ENCODE peak calls at places on chromosomes 6 and 20, in eight cellular contexts. D, A, T, Y, P, X, R and L are unnamed samples.

GRCh38 chr6:52013035-52013434 is 74.4 kb downstream of the PKHD1 start:
- DNase-seq in P (peak; percentile 87), A (no peak), X (no peak), T (no peak), R (no peak), D (no peak), Y (no peak), L (peak; percentile 9)

GRCh38 chr6:34656378-34657036 is 40.1 kb downstream of the ILRUN start:
- DNase-seq in A (no peak), Y (peak; percentile 70), D (no peak), R (peak; percentile 48), X (no peak), P (peak; percentile 84), T (no peak), L (no peak)

GRCh38 chr6:34583461-34583860 is 27.3 kb upstream of the SPDEF start:
- DNase-seq in D (no peak), T (no peak), R (peak; percentile 6), X (no peak), A (no peak), Y (peak; percentile 34), P (no peak), L (no peak)

GRCh38 chr6:31952140-31952805 is 6.4 kb downstream of the CFB start:
- DNase-seq in X (peak; percentile 61), R (peak; percentile 51), D (no peak), P (peak; percentile 47), Y (peak; percentile 60), A (no peak), T (peak; percentile 72), L (no peak)

GRCh38 chr6:144110210-144110609 is 14.8 kb upstream of the SF3B5 start:
- DNase-seq in X (no peak), R (no peak), T (no peak), Y (no peak), D (no peak), P (no peak), A (no peak), L (no peak)

GRCh38 chr6:42777126-42777822 is 4.6 kb upstream of the BICRAL start:
- DNase-seq in D (no peak), X (no peak), Y (no peak), T (no peak), A (no peak), P (no peak), R (no peak), L (no peak)

GRCh38 chr6:132527791-132528190 is 10.3 kb upstream of the TAAR9 start:
- DNase-seq in A (no peak), X (no peak), T (no peak), P (no peak), D (no peak), R (no peak), Y (no peak), L (peak; percentile 41)

GRCh38 chr20:49786671-49787370 is 25.8 kb upstream of the SLC9A8 start:
- DNase-seq in A (no peak), T (no peak), Y (no peak), D (no peak), P (no peak), R (peak; percentile 27), X (no peak), L (no peak)

GRCh38 chr6:161922631-161923119 is 648.8 kb upstream of the AGPAT4 start:
- DNase-seq in X (peak; percentile 10), R (peak; percentile 48), T (peak; percentile 58), P (peak; percentile 83), D (no peak), A (no peak), Y (no peak), L (no peak)

GRCh38 chr6:39793528-39793927 is 1.4 kb downstream of the DAAM2 start:
- DNase-seq in T (no peak), X (no peak), D (no peak), R (no peak), P (no peak), Y (no peak), A (no peak), L (no peak)

GRCh38 chr6:13431861-13432465 is 55.4 kb downstream of the GFOD1 start:
- DNase-seq in X (no peak), R (no peak), P (no peak), Y (no peak), A (no peak), D (no peak), T (no peak), L (no peak)

GRCh38 chr6:30037182-30037788 is 23.8 kb upstream of the POLR1H start:
- DNase-seq in X (no peak), A (no peak), R (peak; percentile 66), P (no peak), D (no peak), Y (peak; percentile 39), T (no peak), L (no peak)

GRCh38 chr6:131062245-131063027 is 609 bp downstream of the EPB41L2 start:
- DNase-seq in P (no peak), R (peak; percentile 24), Y (peak; percentile 33), D (peak; percentile 46), A (no peak), T (peak; percentile 45), X (no peak), L (no peak)

GRCh38 chr6:135030532-135031178 is 24.0 kb downstream of the HBS1L start:
- DNase-seq in D (no peak), P (no peak), T (no peak), R (no peak), X (no peak), A (no peak), Y (no peak), L (no peak)

GRCh38 chr6:129894904-129895303 is 33.8 kb upstream of the TMEM244 start:
- DNase-seq in Y (no peak), P (no peak), D (no peak), R (no peak), T (no peak), A (no peak), X (no peak), L (no peak)

GRCh38 chr20:14234666-14235295 is 102.6 kb downstream of the FLRT3 start:
- DNase-seq in A (no peak), T (no peak), Y (no peak), X (no peak), D (no peak), P (no peak), R (no peak), L (no peak)

GRCh38 chr6:33610779-33611421 is 10.2 kb upstream of the ITPR3 start:
- DNase-seq in T (no peak), D (peak; percentile 52), A (no peak), P (no peak), Y (no peak), R (no peak), X (no peak), L (no peak)

GRCh38 chr6:106966671-106967522 is 7.6 kb downstream of the CD24 start:
- DNase-seq in R (no peak), A (no peak), P (no peak), D (no peak), Y (no peak), X (no peak), T (no peak), L (no peak)

GRCh38 chr6:152049502-152049901 is 242.0 kb downstream of the ESR1 start:
- DNase-seq in D (no peak), Y (no peak), A (no peak), P (no peak), X (no peak), T (no peak), R (no peak), L (no peak)

GRCh38 chr6:136873733-136874132 is 48.4 kb upstream of the SLC35D3 start:
- DNase-seq in P (no peak), X (no peak), R (no peak), Y (no peak), T (no peak), D (no peak), A (no peak), L (no peak)

GRCh38 chr6:44312901-44313788 is at the start of gene AARS2:
- DNase-seq in A (peak; percentile 91), Y (peak; percentile 93), T (peak; percentile 89), X (peak; percentile 62), P (peak; percentile 85), R (peak; percentile 89), D (peak; percentile 66), L (peak; percentile 88)

GRCh38 chr20:50005378-50006020 is 22.7 kb downstream of the SNAI1 start:
- DNase-seq in T (no peak), P (no peak), Y (no peak), A (no peak), X (no peak), R (peak; percentile 49), D (no peak), L (no peak)

GRCh38 chr6:96704713-96705112 is 132.6 kb downstream of the GPR63 start:
- DNase-seq in Y (no peak), D (no peak), P (no peak), R (no peak), T (no peak), X (no peak), A (no peak), L (no peak)

GRCh38 chr6:125138083-125138482 is 15.5 kb upstream of the TPD52L1 start:
- DNase-seq in R (no peak), A (no peak), T (no peak), P (no peak), X (no peak), Y (no peak), D (no peak), L (no peak)

GRCh38 chr6:163745566-163746400 is 331.3 kb downstream of the QKI start:
- DNase-seq in R (no peak), A (no peak), Y (no peak), X (peak; percentile 59), P (peak; percentile 80), D (no peak), T (peak; percentile 61), L (peak; percentile 81)

GRCh38 chr6:166402582-166403277 is 20.0 kb upstream of the MPC1 start:
- DNase-seq in T (no peak), R (no peak), P (no peak), D (no peak), Y (no peak), A (no peak), X (no peak), L (no peak)

GRCh38 chr20:6277661-6278060 is 154.8 kb upstream of the FERMT1 start:
- DNase-seq in Y (no peak), R (no peak), P (no peak), X (no peak), D (no peak), T (no peak), A (no peak), L (no peak)

GRCh38 chr20:32674362-32674789 is 635 bp upstream of the C20orf203 start:
- DNase-seq in D (no peak), R (peak; percentile 64), P (peak; percentile 46), Y (peak; percentile 84), T (no peak), X (peak; percentile 89), A (peak; percentile 57), L (no peak)

GRCh38 chr6:167572841-167573271 is 248.0 kb downstream of the TTLL2 start:
- DNase-seq in D (no peak), Y (no peak), P (no peak), X (no peak), A (no peak), R (no peak), T (no peak), L (no peak)

GRCh38 chr20:58808296-58809046 is 42.2 kb downstream of the GNAS-AS1 start:
- DNase-seq in A (no peak), X (no peak), D (no peak), P (no peak), Y (no peak), R (no peak), T (no peak), L (no peak)

GRCh38 chr20:11676618-11677289 is 240.9 kb upstream of the BTBD3 start:
- DNase-seq in T (peak; percentile 23), X (peak; percentile 48), Y (no peak), A (no peak), R (peak; percentile 8), D (no peak), P (peak; percentile 49), L (no peak)

GRCh38 chr6:151475653-151476523 is 17.9 kb upstream of the CCDC170 start:
- DNase-seq in D (no peak), Y (peak; percentile 64), R (peak; percentile 67), X (no peak), T (no peak), A (peak; percentile 24), P (peak; percentile 9), L (no peak)

GRCh38 chr6:170035896-170036295 is 255.0 kb downstream of the DLL1 start:
- DNase-seq in Y (no peak), R (no peak), T (no peak), X (no peak), A (no peak), D (no peak), P (no peak), L (no peak)

GRCh38 chr6:71299541-71300470 is 11.2 kb downstream of the OGFRL1 start:
- DNase-seq in A (no peak), R (no peak), Y (no peak), X (no peak), D (no peak), T (no peak), P (no peak), L (no peak)